ENCODE peak calls at places on chromosomes 6 and 20, in five cellular contexts. B, Q, U, G and Z are unnamed samples.

GRCh38 chr6:161366301-161366953 is 92.6 kb upstream of the AGPAT4 start:
- DNase-seq in B (no peak), Q (no peak), U (no peak), G (no peak), Z (no peak)

GRCh38 chr20:34390769-34391447 is 27.8 kb downstream of the ITCH start:
- DNase-seq in B (peak), Q (no peak), U (peak), G (peak), Z (peak)

GRCh38 chr6:73665686-73666319 is 12.0 kb upstream of the SLC17A5 start:
- DNase-seq in B (no peak), Q (no peak), U (peak), G (no peak), Z (no peak)

GRCh38 chr6:10099086-10099499 is 315.8 kb downstream of the TFAP2A start:
- DNase-seq in B (no peak), Q (no peak), U (no peak), G (no peak), Z (peak)

GRCh38 chr20:56606174-56606945 is 22.7 kb upstream of the TFAP2C start:
- DNase-seq in B (no peak), Q (no peak), U (no peak), G (no peak), Z (peak)

GRCh38 chr6:89992818-89993217 is 98.5 kb downstream of the GJA10 start:
- DNase-seq in B (no peak), Q (no peak), U (no peak), G (no peak), Z (no peak)

GRCh38 chr6:1578293-1578745 is 31.4 kb upstream of the FOXC1 start:
- DNase-seq in B (no peak), Q (no peak), U (no peak), G (no peak), Z (no peak)

GRCh38 chr6:125310994-125311649 is 9.4 kb upstream of the HDDC2 start:
- DNase-seq in B (no peak), Q (no peak), U (peak), G (no peak), Z (peak)

GRCh38 chr6:49539102-49539501 is 11.4 kb upstream of the C6orf141 start:
- DNase-seq in B (no peak), Q (no peak), U (no peak), G (no peak), Z (no peak)

GRCh38 chr6:45677381-45677992 is 299.8 kb upstream of the SUPT3H start:
- DNase-seq in B (peak), Q (no peak), U (peak), G (peak), Z (peak)

GRCh38 chr6:169251371-169251802 is 2.3 kb downstream of the THBS2 start:
- DNase-seq in B (no peak), Q (no peak), U (no peak), G (no peak), Z (no peak)

GRCh38 chr6:43203718-43204095 is 21.7 kb downstream of the CUL9 start:
- DNase-seq in B (peak), Q (no peak), U (no peak), G (no peak), Z (no peak)

GRCh38 chr6:16630035-16630643 is 131.1 kb downstream of the ATXN1 start:
- DNase-seq in B (no peak), Q (no peak), U (peak), G (no peak), Z (no peak)

GRCh38 chr20:50005378-50006020 is 22.7 kb downstream of the SNAI1 start:
- DNase-seq in B (no peak), Q (no peak), U (no peak), G (no peak), Z (peak)

GRCh38 chr6:160393966-160394653 is 45.9 kb downstream of the SLC22A3 start:
- DNase-seq in B (no peak), Q (no peak), U (peak), G (no peak), Z (no peak)

GRCh38 chr6:131037194-131037897 is 25.7 kb downstream of the EPB41L2 start:
- DNase-seq in B (no peak), Q (no peak), U (no peak), G (no peak), Z (no peak)

GRCh38 chr6:106141441-106142237 is 55.5 kb downstream of the PRDM1 start:
- DNase-seq in B (peak), Q (no peak), U (no peak), G (peak), Z (no peak)

GRCh38 chr6:165616116-165616515 is 46.9 kb downstream of the PDE10A start:
- DNase-seq in B (no peak), Q (no peak), U (no peak), G (no peak), Z (peak)

GRCh38 chr6:30688569-30688968 is 2.1 kb upstream of the PPP1R18 start:
- DNase-seq in B (peak), Q (no peak), U (no peak), G (no peak), Z (no peak)

GRCh38 chr6:24489470-24489869 is at the start of gene GPLD1:
- DNase-seq in B (no peak), Q (no peak), U (no peak), G (no peak), Z (no peak)

GRCh38 chr6:139436521-139437348 is 62.3 kb upstream of the CITED2 start:
- DNase-seq in B (no peak), Q (no peak), U (no peak), G (no peak), Z (no peak)

GRCh38 chr6:52482903-52483670 is 62.9 kb downstream of the EFHC1 start:
- DNase-seq in B (no peak), Q (no peak), U (no peak), G (no peak), Z (peak)

GRCh38 chr6:6007311-6008113 is 787 bp upstream of the NRN1 start:
- DNase-seq in B (peak), Q (no peak), U (peak), G (peak), Z (peak)

GRCh38 chr6:158649289-158650143 is at the start of gene SYTL3:
- DNase-seq in B (peak), Q (no peak), U (peak), G (peak), Z (peak)

GRCh38 chr6:21019614-21020013 is 485.4 kb downstream of the CDKAL1 start:
- DNase-seq in B (no peak), Q (no peak), U (peak), G (no peak), Z (no peak)

GRCh38 chr20:50346372-50347347 is 156.0 kb downstream of the CEBPB start:
- DNase-seq in B (no peak), Q (peak), U (peak), G (peak), Z (peak)

GRCh38 chr6:20279051-20279450 is 66.8 kb upstream of the MBOAT1 start:
- DNase-seq in B (no peak), Q (no peak), U (no peak), G (no peak), Z (no peak)

GRCh38 chr20:57195023-57195758 is 71.2 kb downstream of the BMP7 start:
- DNase-seq in B (no peak), Q (no peak), U (no peak), G (no peak), Z (peak)

GRCh38 chr20:49928411-49929141 is 7.6 kb upstream of the RNF114 start:
- DNase-seq in B (peak), Q (peak), U (peak), G (peak), Z (peak)

GRCh38 chr6:46949662-46950280 is 28.0 kb upstream of the ADGRF5 start:
- DNase-seq in B (no peak), Q (no peak), U (no peak), G (no peak), Z (no peak)

GRCh38 chr6:22108199-22108598 is 188.6 kb downstream of the PRL start:
- DNase-seq in B (no peak), Q (no peak), U (peak), G (no peak), Z (peak)

GRCh38 chr20:48769111-48769879 is 58.5 kb downstream of the PREX1 start:
- DNase-seq in B (peak), Q (no peak), U (no peak), G (peak), Z (peak)

GRCh38 chr6:111601875-111602274 is 3.8 kb downstream of the TRAF3IP2 start:
- DNase-seq in B (no peak), Q (no peak), U (no peak), G (no peak), Z (no peak)

GRCh38 chr20:19348582-19348981 is 136.1 kb downstream of the SLC24A3 start:
- DNase-seq in B (no peak), Q (no peak), U (peak), G (no peak), Z (no peak)